ENCODE peak calls at places on chromosomes 16 and 17, in ten cellular contexts. O is AG10803; V is CD8-positive, alpha-beta T cell; D is HFF-Myc; S is body of pancreas; K is dorsolateral prefrontal cortex; R is tibial artery; Y is psoas muscle; F is BJ; C is choroid plexus epithelial cell. N is an unnamed sample.

GRCh38 chr17:17545031-17545820 is 46.3 kb downstream of the PEMT start:
- DNase-seq in O (peak), V (no peak), D (no peak), S (no peak), K (peak), R (peak), Y (peak), F (no peak), C (peak), N (no peak)

GRCh38 chr17:66752411-66752810 is 82.5 kb upstream of the CACNG5 start:
- DNase-seq in O (no peak), V (no peak), D (no peak), S (no peak), K (no peak), R (peak), Y (no peak), F (no peak), C (no peak), N (no peak)

GRCh38 chr16:24980077-24980793 is 34.9 kb downstream of the ARHGAP17 start:
- DNase-seq in O (peak), V (no peak), D (no peak), S (no peak), K (no peak), R (no peak), Y (peak), F (no peak), C (no peak), N (no peak)

GRCh38 chr16:81451753-81452680 is 7.4 kb downstream of the CMIP start:
- DNase-seq in O (no peak), V (peak), D (no peak), S (no peak), K (peak), R (no peak), Y (peak), F (no peak), C (no peak), N (no peak)

GRCh38 chr16:81647527-81647926 is 131.6 kb upstream of the PLCG2 start:
- DNase-seq in O (peak), V (no peak), D (no peak), S (no peak), K (peak), R (no peak), Y (no peak), F (no peak), C (peak), N (no peak)

GRCh38 chr16:10541396-10541795 is 39.0 kb downstream of the EMP2 start:
- DNase-seq in O (no peak), V (no peak), D (no peak), S (no peak), K (no peak), R (no peak), Y (no peak), F (no peak), C (no peak), N (no peak)

GRCh38 chr17:74798239-74798707 is 22.1 kb upstream of the NAT9 start:
- DNase-seq in O (peak), V (no peak), D (peak), S (no peak), K (no peak), R (no peak), Y (no peak), F (peak), C (peak), N (no peak)

GRCh38 chr17:62597920-62598319 is 29.6 kb upstream of the MRC2 start:
- DNase-seq in O (peak), V (no peak), D (peak), S (no peak), K (no peak), R (no peak), Y (peak), F (peak), C (peak), N (no peak)

GRCh38 chr17:1153795-1154546 is 25.8 kb downstream of the ABR start:
- DNase-seq in O (peak), V (no peak), D (no peak), S (no peak), K (peak), R (peak), Y (peak), F (no peak), C (peak), N (peak)

GRCh38 chr17:38800237-38800760 is 943 bp upstream of the PIP4K2B start:
- DNase-seq in O (no peak), V (no peak), D (no peak), S (no peak), K (no peak), R (no peak), Y (no peak), F (no peak), C (no peak), N (no peak)

GRCh38 chr16:78675312-78675711 is 575.9 kb downstream of the WWOX start:
- DNase-seq in O (no peak), V (no peak), D (no peak), S (no peak), K (no peak), R (no peak), Y (no peak), F (peak), C (no peak), N (no peak)

GRCh38 chr17:44314524-44314868 is 6.1 kb downstream of the RUNDC3A start:
- DNase-seq in O (no peak), V (no peak), D (no peak), S (no peak), K (no peak), R (no peak), Y (no peak), F (no peak), C (no peak), N (no peak)

GRCh38 chr17:1651559-1651844 is 1.8 kb upstream of the RILP start:
- DNase-seq in O (no peak), V (no peak), D (no peak), S (no peak), K (no peak), R (no peak), Y (no peak), F (no peak), C (no peak), N (no peak)

GRCh38 chr16:47198180-47198575 is 54.4 kb upstream of the NETO2 start:
- DNase-seq in O (no peak), V (no peak), D (no peak), S (no peak), K (no peak), R (no peak), Y (no peak), F (no peak), C (no peak), N (no peak)

GRCh38 chr16:48452991-48453760 is 68.0 kb upstream of the SIAH1 start:
- DNase-seq in O (no peak), V (no peak), D (no peak), S (no peak), K (no peak), R (no peak), Y (peak), F (no peak), C (no peak), N (no peak)

GRCh38 chr17:29838961-29839360 is 91.1 kb downstream of the SSH2 start:
- DNase-seq in O (peak), V (no peak), D (no peak), S (no peak), K (peak), R (no peak), Y (no peak), F (no peak), C (peak), N (peak)

GRCh38 chr16:83738926-83739503 is 68.8 kb upstream of the HSBP1 start:
- DNase-seq in O (no peak), V (no peak), D (no peak), S (no peak), K (no peak), R (no peak), Y (no peak), F (no peak), C (peak), N (no peak)

GRCh38 chr17:80198144-80198661 is 21.9 kb downstream of the SGSH start:
- DNase-seq in O (no peak), V (no peak), D (no peak), S (no peak), K (no peak), R (no peak), Y (no peak), F (no peak), C (no peak), N (no peak)

GRCh38 chr17:58325976-58326468 is 2.6 kb downstream of the TSPOAP1 start:
- DNase-seq in O (no peak), V (no peak), D (no peak), S (no peak), K (peak), R (no peak), Y (no peak), F (no peak), C (no peak), N (no peak)

GRCh38 chr16:28098959-28099945 is 35.7 kb upstream of the GSG1L start:
- DNase-seq in O (no peak), V (no peak), D (no peak), S (no peak), K (no peak), R (peak), Y (no peak), F (no peak), C (no peak), N (no peak)

GRCh38 chr16:51982715-51983680 is 563.9 kb downstream of the TOX3 start:
- DNase-seq in O (peak), V (no peak), D (peak), S (peak), K (peak), R (no peak), Y (no peak), F (no peak), C (peak), N (peak)

GRCh38 chr16:2048116-2048543 is 345 bp downstream of the TSC2 start:
- DNase-seq in O (no peak), V (no peak), D (no peak), S (no peak), K (no peak), R (no peak), Y (no peak), F (no peak), C (no peak), N (no peak)

GRCh38 chr17:4074831-4075495 is 67.9 kb downstream of the ZZEF1 start:
- DNase-seq in O (peak), V (no peak), D (peak), S (no peak), K (no peak), R (no peak), Y (no peak), F (no peak), C (peak), N (no peak)

GRCh38 chr16:31475949-31476304 is 4.0 kb downstream of the TGFB1I1 start:
- DNase-seq in O (no peak), V (no peak), D (no peak), S (no peak), K (no peak), R (no peak), Y (no peak), F (no peak), C (no peak), N (no peak)

GRCh38 chr16:31479752-31480151 is 3.2 kb upstream of the SLC5A2 start:
- DNase-seq in O (no peak), V (no peak), D (no peak), S (no peak), K (no peak), R (no peak), Y (no peak), F (no peak), C (no peak), N (no peak)

GRCh38 chr16:31478956-31479355 is 4.0 kb upstream of the SLC5A2 start:
- DNase-seq in O (no peak), V (no peak), D (no peak), S (no peak), K (no peak), R (no peak), Y (no peak), F (no peak), C (no peak), N (no peak)

GRCh38 chr16:31476305-31477219 is 4.6 kb downstream of the TGFB1I1 start:
- DNase-seq in O (no peak), V (peak), D (no peak), S (peak), K (no peak), R (peak), Y (peak), F (no peak), C (no peak), N (no peak)

GRCh38 chr16:31477220-31478216 is 5.4 kb upstream of the SLC5A2 start:
- DNase-seq in O (no peak), V (no peak), D (no peak), S (peak), K (no peak), R (no peak), Y (no peak), F (no peak), C (no peak), N (peak)
- TF ChIP-seq CTCF in O (no peak), V (no peak), D (no peak), S (peak), K (no peak), R (no peak), Y (no peak), F (no peak), C (no peak), N (peak)

GRCh38 chr16:85750021-85750826 is 672 bp downstream of the C16orf74 start:
- DNase-seq in O (peak), V (no peak), D (no peak), S (no peak), K (no peak), R (no peak), Y (no peak), F (no peak), C (peak), N (peak)
- TF ChIP-seq CTCF in O (no peak), V (no peak), D (no peak), S (no peak), K (no peak), R (no peak), Y (no peak), F (peak), C (peak), N (peak)

GRCh38 chr17:51097708-51098446 is 22.8 kb downstream of the SPAG9 start:
- DNase-seq in O (no peak), V (no peak), D (no peak), S (peak), K (no peak), R (no peak), Y (no peak), F (no peak), C (no peak), N (no peak)
- TF ChIP-seq CTCF in O (no peak), V (no peak), D (no peak), S (no peak), K (no peak), R (no peak), Y (no peak), F (no peak), C (no peak), N (no peak)

GRCh38 chr16:87956169-87956770 is 5.0 kb downstream of the BANP start:
- DNase-seq in O (peak), V (peak), D (no peak), S (no peak), K (no peak), R (peak), Y (no peak), F (no peak), C (peak), N (peak)

GRCh38 chr16:87955302-87956168 is 4.3 kb downstream of the BANP start:
- DNase-seq in O (peak), V (no peak), D (no peak), S (no peak), K (no peak), R (no peak), Y (no peak), F (no peak), C (no peak), N (no peak)

GRCh38 chr16:87958632-87959031 is 7.4 kb downstream of the BANP start:
- DNase-seq in O (no peak), V (no peak), D (no peak), S (no peak), K (no peak), R (no peak), Y (no peak), F (no peak), C (no peak), N (no peak)

GRCh38 chr16:87957296-87958069 is 6.2 kb downstream of the BANP start:
- DNase-seq in O (no peak), V (no peak), D (no peak), S (no peak), K (no peak), R (no peak), Y (no peak), F (no peak), C (no peak), N (no peak)

DNA sequence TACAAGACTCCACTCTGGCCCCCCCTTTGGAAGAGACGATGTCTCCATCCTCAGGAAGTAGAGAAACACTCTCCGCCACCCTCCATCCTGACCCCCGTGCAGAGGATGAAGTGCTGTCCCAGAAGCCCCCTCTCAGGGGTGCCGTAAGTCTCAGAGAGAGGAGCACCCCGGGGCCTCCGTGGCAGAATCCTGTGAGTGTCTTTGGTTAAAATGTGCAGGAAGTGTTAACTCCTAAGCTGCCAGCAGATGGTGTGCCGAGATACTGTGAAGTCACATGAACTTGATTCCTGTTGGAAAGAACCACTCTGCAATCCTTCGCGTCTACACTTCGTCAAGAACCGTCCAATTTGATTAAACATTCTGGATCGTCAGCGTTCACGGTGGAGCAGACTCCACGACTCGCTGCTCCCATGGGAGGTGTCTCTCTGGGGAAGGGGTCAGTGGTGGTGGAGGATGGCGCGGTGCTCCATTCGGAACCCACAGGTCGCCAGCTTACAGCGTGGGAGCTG is 5.6 kb downstream of the BANP start:
- DNase-seq in O (peak), V (no peak), D (no peak), S (no peak), K (peak), R (no peak), Y (no peak), F (no peak), C (peak), N (peak)
- TF ChIP-seq CTCF in O (peak), V (peak), D (peak), S (no peak), K (no peak), R (no peak), Y (no peak), F (peak), C (peak), N (peak)

GRCh38 chr16:58026139-58026704 is 668 bp downstream of the MMP15 start:
- DNase-seq in O (peak), V (no peak), D (no peak), S (peak), K (no peak), R (no peak), Y (peak), F (no peak), C (peak), N (peak)

GRCh38 chr16:58027341-58028167 is 2.0 kb downstream of the MMP15 start:
- DNase-seq in O (no peak), V (no peak), D (no peak), S (peak), K (no peak), R (no peak), Y (peak), F (no peak), C (peak), N (no peak)

GRCh38 chr16:58025351-58026138 is at the start of gene MMP15:
- DNase-seq in O (peak), V (no peak), D (no peak), S (peak), K (peak), R (peak), Y (peak), F (no peak), C (peak), N (peak)

GRCh38 chr16:58028168-58028455 is 2.6 kb downstream of the MMP15 start:
- DNase-seq in O (no peak), V (no peak), D (no peak), S (no peak), K (no peak), R (no peak), Y (no peak), F (no peak), C (no peak), N (no peak)

GRCh38 chr16:58026705-58027340 is 1.3 kb downstream of the MMP15 start:
- DNase-seq in O (no peak), V (no peak), D (no peak), S (peak), K (no peak), R (no peak), Y (no peak), F (no peak), C (no peak), N (peak)
- TF ChIP-seq CTCF in O (no peak), V (no peak), D (no peak), S (no peak), K (no peak), R (no peak), Y (no peak), F (no peak), C (no peak), N (no peak)